ENCODE peak calls at places on chromosomes 16 and 17, in four cellular contexts. D, P, J and X are unnamed samples.

GRCh38 chr17:17877548-17878358 is 41.0 kb upstream of the SREBF1 start:
- DNase-seq in D (no peak), P (peak), J (no peak), X (no peak)

GRCh38 chr17:81517339-81518112 is 4.9 kb upstream of the ACTG1 start:
- DNase-seq in D (no peak), P (no peak), J (no peak), X (no peak)

GRCh38 chr17:63446981-63447687 is 1.0 kb upstream of the CYB561 start:
- DNase-seq in D (no peak), P (no peak), J (no peak), X (no peak)

GRCh38 chr16:55832788-55833583 is at the start of gene CES1:
- DNase-seq in D (no peak), P (peak), J (no peak), X (no peak)

GRCh38 chr17:82528484-82529265 is 9.1 kb downstream of the FOXK2 start:
- DNase-seq in D (no peak), P (peak), J (peak), X (peak)

GRCh38 chr16:55035037-55035436 is 104.4 kb downstream of the IRX5 start:
- DNase-seq in D (no peak), P (no peak), J (no peak), X (peak)

GRCh38 chr16:1137604-1138003 is 15.3 kb upstream of the CACNA1H start:
- DNase-seq in D (no peak), P (no peak), J (no peak), X (no peak)

GRCh38 chr16:85729907-85730465 is 20.9 kb downstream of the C16orf74 start:
- DNase-seq in D (no peak), P (no peak), J (no peak), X (no peak)

GRCh38 chr17:69883139-69883538 is 191.9 kb upstream of the KCNJ16 start:
- DNase-seq in D (no peak), P (no peak), J (no peak), X (no peak)

GRCh38 chr16:11161974-11162373 is 94.0 kb downstream of the SOCS1 start:
- DNase-seq in D (no peak), P (no peak), J (peak), X (no peak)

GRCh38 chr16:2005646-2006045 is 4.0 kb downstream of the ZNF598 start:
- DNase-seq in D (no peak), P (no peak), J (no peak), X (no peak)

GRCh38 chr17:35372846-35373531 is 432 bp downstream of the SLFN11 start:
- DNase-seq in D (no peak), P (peak), J (no peak), X (no peak)

GRCh38 chr17:77499699-77500435 is 359.1 kb downstream of the SEC14L1 start:
- DNase-seq in D (no peak), P (no peak), J (no peak), X (no peak)

GRCh38 chr17:78337244-78338109 is 22.4 kb downstream of the SOCS3 start:
- DNase-seq in D (no peak), P (no peak), J (no peak), X (peak)

GRCh38 chr16:1606774-1607173 is 5.1 kb downstream of the IFT140 start:
- DNase-seq in D (no peak), P (no peak), J (no peak), X (no peak)

GRCh38 chr16:79158337-79158736 is 442.2 kb downstream of the MAF start:
- DNase-seq in D (no peak), P (no peak), J (no peak), X (no peak)

GRCh38 chr16:85348065-85348840 is 236.0 kb upstream of the CIBAR2 start:
- DNase-seq in D (no peak), P (no peak), J (no peak), X (no peak)

GRCh38 chr16:4314532-4315184 is 1.2 kb upstream of the GLIS2 start:
- DNase-seq in D (no peak), P (no peak), J (no peak), X (no peak)

GRCh38 chr17:69246726-69247375 is 18.2 kb upstream of the ABCA10 start:
- DNase-seq in D (no peak), P (no peak), J (no peak), X (peak)

GRCh38 chr17:39671651-39672521 is 3.6 kb downstream of the PNMT start:
- DNase-seq in D (no peak), P (peak), J (no peak), X (peak)

GRCh38 chr16:48946687-48947370 is 334.8 kb downstream of the CBLN1 start:
- DNase-seq in D (no peak), P (no peak), J (no peak), X (no peak)